ENCODE peak calls at places on chromosomes 1 and 21, in nine cellular contexts. One of them, this sample, is unnamed.

GRCh38 chr1:177959793-177960515 is 9.9 kb downstream of the SEC16B start:
- DNase-seq in neural crest cell: no peak
- DNase-seq in nephron progenitor cell: no peak
- DNase-seq in osteocyte: peak
- DNase-seq in neural progenitor cell: no peak
- DNase-seq in A549: peak
- DNase-seq in astrocyte of the spinal cord: peak
- DNase-seq in Peyer's patch: no peak
- DNase-seq in left ventricle myocardium inferior: no peak
- DNase-seq in this sample: no peak

GRCh38 chr1:187264995-187265602 is 436.4 kb downstream of the PLA2G4A start:
- DNase-seq in neural crest cell: peak
- DNase-seq in nephron progenitor cell: peak
- DNase-seq in osteocyte: no peak
- DNase-seq in neural progenitor cell: peak
- DNase-seq in A549: peak
- DNase-seq in astrocyte of the spinal cord: peak
- DNase-seq in Peyer's patch: no peak
- DNase-seq in left ventricle myocardium inferior: no peak
- DNase-seq in this sample: no peak

GRCh38 chr1:18091660-18092446 is 15.7 kb upstream of the IGSF21 start:
- DNase-seq in neural crest cell: no peak
- DNase-seq in nephron progenitor cell: no peak
- DNase-seq in osteocyte: no peak
- DNase-seq in neural progenitor cell: no peak
- DNase-seq in A549: no peak
- DNase-seq in astrocyte of the spinal cord: peak
- DNase-seq in Peyer's patch: no peak
- DNase-seq in left ventricle myocardium inferior: no peak
- DNase-seq in this sample: no peak

GRCh38 chr21:45541221-45542039 is 810 bp downstream of the SLC19A1 start:
- DNase-seq in neural crest cell: no peak
- DNase-seq in nephron progenitor cell: no peak
- DNase-seq in osteocyte: peak
- DNase-seq in neural progenitor cell: no peak
- DNase-seq in A549: peak
- DNase-seq in astrocyte of the spinal cord: peak
- DNase-seq in Peyer's patch: peak
- DNase-seq in left ventricle myocardium inferior: peak
- DNase-seq in this sample: peak

GRCh38 chr1:41954533-41954944 is 35.8 kb upstream of the HIVEP3 start:
- DNase-seq in neural crest cell: no peak
- DNase-seq in nephron progenitor cell: no peak
- DNase-seq in osteocyte: no peak
- DNase-seq in neural progenitor cell: no peak
- DNase-seq in A549: no peak
- DNase-seq in astrocyte of the spinal cord: peak
- DNase-seq in Peyer's patch: no peak
- DNase-seq in left ventricle myocardium inferior: no peak
- DNase-seq in this sample: no peak

GRCh38 chr1:199383791-199384190 is 643.7 kb upstream of the NR5A2 start:
- DNase-seq in neural crest cell: no peak
- DNase-seq in nephron progenitor cell: no peak
- DNase-seq in osteocyte: no peak
- DNase-seq in neural progenitor cell: no peak
- DNase-seq in A549: no peak
- DNase-seq in astrocyte of the spinal cord: no peak
- DNase-seq in Peyer's patch: no peak
- DNase-seq in left ventricle myocardium inferior: no peak
- DNase-seq in this sample: no peak

GRCh38 chr1:115748396-115749130 is 20.0 kb downstream of the CASQ2 start:
- DNase-seq in neural crest cell: no peak
- DNase-seq in nephron progenitor cell: no peak
- DNase-seq in osteocyte: no peak
- DNase-seq in neural progenitor cell: no peak
- DNase-seq in A549: peak
- DNase-seq in astrocyte of the spinal cord: peak
- DNase-seq in Peyer's patch: no peak
- DNase-seq in left ventricle myocardium inferior: no peak
- DNase-seq in this sample: no peak

GRCh38 chr1:145729661-145730436 is 10.6 kb downstream of the CD160 start:
- DNase-seq in neural crest cell: no peak
- DNase-seq in nephron progenitor cell: no peak
- DNase-seq in osteocyte: no peak
- DNase-seq in neural progenitor cell: no peak
- DNase-seq in A549: no peak
- DNase-seq in astrocyte of the spinal cord: no peak
- DNase-seq in Peyer's patch: no peak
- DNase-seq in left ventricle myocardium inferior: no peak
- DNase-seq in this sample: no peak

GRCh38 chr1:43147625-43148319 is 24.3 kb downstream of the EBNA1BP2 start:
- DNase-seq in neural crest cell: peak
- DNase-seq in nephron progenitor cell: peak
- DNase-seq in osteocyte: peak
- DNase-seq in neural progenitor cell: peak
- DNase-seq in A549: peak
- DNase-seq in astrocyte of the spinal cord: peak
- DNase-seq in Peyer's patch: peak
- DNase-seq in left ventricle myocardium inferior: peak
- DNase-seq in this sample: peak

GRCh38 chr1:176379626-176380339 is 83.2 kb upstream of the PAPPA2 start:
- DNase-seq in neural crest cell: no peak
- DNase-seq in nephron progenitor cell: no peak
- DNase-seq in osteocyte: no peak
- DNase-seq in neural progenitor cell: no peak
- DNase-seq in A549: no peak
- DNase-seq in astrocyte of the spinal cord: no peak
- DNase-seq in Peyer's patch: no peak
- DNase-seq in left ventricle myocardium inferior: no peak
- DNase-seq in this sample: no peak

GRCh38 chr1:1206376-1207253 is at the start of gene TNFRSF18:
- DNase-seq in neural crest cell: no peak
- DNase-seq in nephron progenitor cell: peak
- DNase-seq in osteocyte: no peak
- DNase-seq in neural progenitor cell: peak
- DNase-seq in A549: no peak
- DNase-seq in astrocyte of the spinal cord: peak
- DNase-seq in Peyer's patch: peak
- DNase-seq in left ventricle myocardium inferior: peak
- DNase-seq in this sample: no peak

GRCh38 chr1:1946540-1946939 is 27.5 kb upstream of the TMEM52 start:
- DNase-seq in neural crest cell: no peak
- DNase-seq in nephron progenitor cell: no peak
- DNase-seq in osteocyte: no peak
- DNase-seq in neural progenitor cell: no peak
- DNase-seq in A549: no peak
- DNase-seq in astrocyte of the spinal cord: no peak
- DNase-seq in Peyer's patch: no peak
- DNase-seq in left ventricle myocardium inferior: peak
- DNase-seq in this sample: no peak

GRCh38 chr1:46413596-46413985 is 19.5 kb downstream of the FAAH start:
- DNase-seq in neural crest cell: no peak
- DNase-seq in nephron progenitor cell: peak
- DNase-seq in osteocyte: no peak
- DNase-seq in neural progenitor cell: peak
- DNase-seq in A549: no peak
- DNase-seq in astrocyte of the spinal cord: no peak
- DNase-seq in Peyer's patch: no peak
- DNase-seq in left ventricle myocardium inferior: no peak
- DNase-seq in this sample: no peak

GRCh38 chr1:95067069-95067468 is 5.7 kb downstream of the ALG14 start:
- DNase-seq in neural crest cell: no peak
- DNase-seq in nephron progenitor cell: no peak
- DNase-seq in osteocyte: no peak
- DNase-seq in neural progenitor cell: no peak
- DNase-seq in A549: no peak
- DNase-seq in astrocyte of the spinal cord: no peak
- DNase-seq in Peyer's patch: no peak
- DNase-seq in left ventricle myocardium inferior: no peak
- DNase-seq in this sample: no peak

GRCh38 chr1:239858058-239858457 is 233.6 kb upstream of the FMN2 start:
- DNase-seq in neural crest cell: no peak
- DNase-seq in nephron progenitor cell: no peak
- DNase-seq in osteocyte: no peak
- DNase-seq in neural progenitor cell: peak
- DNase-seq in A549: peak
- DNase-seq in astrocyte of the spinal cord: peak
- DNase-seq in Peyer's patch: no peak
- DNase-seq in left ventricle myocardium inferior: no peak
- DNase-seq in this sample: no peak

GRCh38 chr1:115710859-115711624 is 57.5 kb downstream of the CASQ2 start:
- DNase-seq in neural crest cell: no peak
- DNase-seq in nephron progenitor cell: no peak
- DNase-seq in osteocyte: no peak
- DNase-seq in neural progenitor cell: no peak
- DNase-seq in A549: peak
- DNase-seq in astrocyte of the spinal cord: no peak
- DNase-seq in Peyer's patch: no peak
- DNase-seq in left ventricle myocardium inferior: no peak
- DNase-seq in this sample: no peak

DNA sequence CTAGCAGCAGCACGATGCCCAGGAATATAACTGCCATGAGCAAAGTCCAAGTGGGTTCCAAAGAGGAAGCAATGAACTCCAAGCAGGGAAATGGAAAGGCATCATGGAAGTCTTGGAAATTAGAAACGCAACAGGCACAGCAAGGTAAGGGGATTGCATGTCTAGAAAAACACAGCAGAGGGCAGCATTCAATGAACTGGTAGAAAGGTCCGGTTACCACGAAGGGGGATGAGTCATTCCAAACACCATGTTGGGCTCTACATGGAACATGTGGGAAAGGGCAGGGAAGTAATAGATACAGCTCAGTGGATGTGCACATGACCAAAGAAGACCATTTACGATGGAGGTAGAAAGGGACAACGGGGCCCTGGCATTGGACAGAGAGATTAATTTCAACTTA is 36.4 kb downstream of the RXRG start:
- DNase-seq in neural crest cell: peak
- DNase-seq in nephron progenitor cell: peak
- DNase-seq in osteocyte: no peak
- DNase-seq in neural progenitor cell: peak
- DNase-seq in A549: peak
- DNase-seq in astrocyte of the spinal cord: no peak
- DNase-seq in Peyer's patch: no peak
- DNase-seq in left ventricle myocardium inferior: no peak
- DNase-seq in this sample: no peak
- TF ChIP-seq CTCF in neural crest cell: peak
- TF ChIP-seq CTCF in nephron progenitor cell: peak
- TF ChIP-seq CTCF in osteocyte: peak
- TF ChIP-seq CTCF in neural progenitor cell: peak
- TF ChIP-seq CTCF in A549: peak
- TF ChIP-seq CTCF in astrocyte of the spinal cord: peak
- TF ChIP-seq CTCF in Peyer's patch: peak
- TF ChIP-seq CTCF in left ventricle myocardium inferior: peak
- TF ChIP-seq CTCF in this sample: peak

GRCh38 chr1:80893140-80893539 is 907.6 kb upstream of the ADGRL2 start:
- DNase-seq in neural crest cell: no peak
- DNase-seq in nephron progenitor cell: no peak
- DNase-seq in osteocyte: no peak
- DNase-seq in neural progenitor cell: no peak
- DNase-seq in A549: no peak
- DNase-seq in astrocyte of the spinal cord: no peak
- DNase-seq in Peyer's patch: no peak
- DNase-seq in left ventricle myocardium inferior: no peak
- DNase-seq in this sample: no peak
- TF ChIP-seq CTCF in neural crest cell: no peak
- TF ChIP-seq CTCF in nephron progenitor cell: no peak
- TF ChIP-seq CTCF in osteocyte: no peak
- TF ChIP-seq CTCF in neural progenitor cell: no peak
- TF ChIP-seq CTCF in A549: no peak
- TF ChIP-seq CTCF in astrocyte of the spinal cord: no peak
- TF ChIP-seq CTCF in Peyer's patch: no peak
- TF ChIP-seq CTCF in left ventricle myocardium inferior: no peak
- TF ChIP-seq CTCF in this sample: no peak

GRCh38 chr21:43318841-43319781 is 107.8 kb downstream of the SIK1 start:
- DNase-seq in neural crest cell: peak
- DNase-seq in nephron progenitor cell: no peak
- DNase-seq in osteocyte: no peak
- DNase-seq in neural progenitor cell: no peak
- DNase-seq in A549: peak
- DNase-seq in astrocyte of the spinal cord: peak
- DNase-seq in Peyer's patch: no peak
- DNase-seq in left ventricle myocardium inferior: no peak
- DNase-seq in this sample: no peak

GRCh38 chr21:43317254-43317748 is 109.6 kb downstream of the SIK1 start:
- DNase-seq in neural crest cell: no peak
- DNase-seq in nephron progenitor cell: no peak
- DNase-seq in osteocyte: no peak
- DNase-seq in neural progenitor cell: no peak
- DNase-seq in A549: no peak
- DNase-seq in astrocyte of the spinal cord: no peak
- DNase-seq in Peyer's patch: no peak
- DNase-seq in left ventricle myocardium inferior: no peak
- DNase-seq in this sample: no peak

GRCh38 chr21:43317959-43318358 is 109.0 kb downstream of the SIK1 start:
- DNase-seq in neural crest cell: no peak
- DNase-seq in nephron progenitor cell: no peak
- DNase-seq in osteocyte: no peak
- DNase-seq in neural progenitor cell: no peak
- DNase-seq in A549: no peak
- DNase-seq in astrocyte of the spinal cord: no peak
- DNase-seq in Peyer's patch: no peak
- DNase-seq in left ventricle myocardium inferior: no peak
- DNase-seq in this sample: no peak

GRCh38 chr21:43316156-43316845 is 110.6 kb downstream of the SIK1 start:
- DNase-seq in neural crest cell: no peak
- DNase-seq in nephron progenitor cell: no peak
- DNase-seq in osteocyte: no peak
- DNase-seq in neural progenitor cell: no peak
- DNase-seq in A549: no peak
- DNase-seq in astrocyte of the spinal cord: no peak
- DNase-seq in Peyer's patch: no peak
- DNase-seq in left ventricle myocardium inferior: no peak
- DNase-seq in this sample: no peak

DNA sequence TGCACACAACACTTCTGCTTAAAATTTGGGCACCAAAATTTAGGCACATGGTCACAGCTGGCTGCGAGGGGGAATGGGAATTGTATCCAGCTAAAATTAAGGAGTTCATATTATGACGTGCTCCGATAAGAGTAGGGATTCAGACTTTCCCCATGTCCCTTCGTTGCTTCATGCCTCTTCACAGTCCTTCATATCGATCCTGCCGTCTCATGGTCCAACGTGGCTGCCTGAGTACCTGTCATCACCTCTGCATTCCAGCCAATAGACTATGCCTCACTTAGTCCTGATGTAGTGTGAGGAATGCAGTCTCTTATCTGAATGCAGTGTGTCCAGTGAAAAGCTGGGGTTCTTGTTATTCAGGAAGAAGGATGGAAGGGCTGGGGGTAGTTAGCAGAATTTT is 108.6 kb downstream of the SIK1 start:
- DNase-seq in neural crest cell: no peak
- DNase-seq in nephron progenitor cell: no peak
- DNase-seq in osteocyte: no peak
- DNase-seq in neural progenitor cell: no peak
- DNase-seq in A549: no peak
- DNase-seq in astrocyte of the spinal cord: no peak
- DNase-seq in Peyer's patch: no peak
- DNase-seq in left ventricle myocardium inferior: no peak
- DNase-seq in this sample: no peak
- TF ChIP-seq CTCF in neural crest cell: no peak
- TF ChIP-seq CTCF in nephron progenitor cell: no peak
- TF ChIP-seq CTCF in osteocyte: no peak
- TF ChIP-seq CTCF in neural progenitor cell: no peak
- TF ChIP-seq CTCF in A549: no peak
- TF ChIP-seq CTCF in astrocyte of the spinal cord: no peak
- TF ChIP-seq CTCF in Peyer's patch: no peak
- TF ChIP-seq CTCF in left ventricle myocardium inferior: no peak
- TF ChIP-seq CTCF in this sample: no peak

GRCh38 chr1:54381524-54381923 is 24.7 kb downstream of the SSBP3 start:
- DNase-seq in neural crest cell: no peak
- DNase-seq in nephron progenitor cell: no peak
- DNase-seq in osteocyte: no peak
- DNase-seq in neural progenitor cell: no peak
- DNase-seq in A549: no peak
- DNase-seq in astrocyte of the spinal cord: no peak
- DNase-seq in Peyer's patch: no peak
- DNase-seq in left ventricle myocardium inferior: no peak
- DNase-seq in this sample: no peak
- TF ChIP-seq CTCF in neural crest cell: no peak
- TF ChIP-seq CTCF in nephron progenitor cell: no peak
- TF ChIP-seq CTCF in osteocyte: no peak
- TF ChIP-seq CTCF in neural progenitor cell: no peak
- TF ChIP-seq CTCF in A549: no peak
- TF ChIP-seq CTCF in astrocyte of the spinal cord: no peak
- TF ChIP-seq CTCF in Peyer's patch: no peak
- TF ChIP-seq CTCF in left ventricle myocardium inferior: no peak
- TF ChIP-seq CTCF in this sample: no peak